ENCODE peak calls at places on chromosomes 12 and 14, in nine cellular contexts. One of them, this sample, is unnamed.
A peak's percentile ranks its signal among the peaks of the same experiment; 100 is the strongest.

GRCh38 chr14:70422538-70422937 is 5.6 kb upstream of the SYNJ2BP start:
- DNase-seq in BJ: no peak
- DNase-seq in CD14-positive monocyte: no peak
- DNase-seq in nephron progenitor cell: no peak
- DNase-seq in sigmoid colon: no peak
- DNase-seq in omental fat pad: no peak
- DNase-seq in PC-3: no peak
- DNase-seq in HFF-Myc: no peak
- DNase-seq in cardiac fibroblast: no peak
- DNase-seq in this sample: no peak

GRCh38 chr12:42669471-42669997 is 80.0 kb upstream of the PRICKLE1 start:
- DNase-seq in BJ: no peak
- DNase-seq in CD14-positive monocyte: no peak
- DNase-seq in nephron progenitor cell: no peak
- DNase-seq in sigmoid colon: no peak
- DNase-seq in omental fat pad: no peak
- DNase-seq in PC-3: no peak
- DNase-seq in HFF-Myc: no peak
- DNase-seq in cardiac fibroblast: peak; percentile 31
- DNase-seq in this sample: no peak

GRCh38 chr12:107515446-107515958 is 170.1 kb upstream of the PWP1 start:
- DNase-seq in BJ: peak; percentile 9
- DNase-seq in CD14-positive monocyte: peak; percentile 80
- DNase-seq in nephron progenitor cell: no peak
- DNase-seq in sigmoid colon: peak; percentile 87
- DNase-seq in omental fat pad: peak; percentile 27
- DNase-seq in PC-3: peak; percentile 98
- DNase-seq in HFF-Myc: peak; percentile 22
- DNase-seq in cardiac fibroblast: peak; percentile 74
- DNase-seq in this sample: no peak

GRCh38 chr14:24694680-24695079 is 60.7 kb upstream of the GZMB start:
- DNase-seq in BJ: no peak
- DNase-seq in CD14-positive monocyte: no peak
- DNase-seq in nephron progenitor cell: no peak
- DNase-seq in sigmoid colon: no peak
- DNase-seq in omental fat pad: no peak
- DNase-seq in PC-3: no peak
- DNase-seq in HFF-Myc: no peak
- DNase-seq in cardiac fibroblast: no peak
- DNase-seq in this sample: no peak

GRCh38 chr14:36915089-36915488 is 253.4 kb downstream of the PAX9 start:
- DNase-seq in BJ: no peak
- DNase-seq in CD14-positive monocyte: no peak
- DNase-seq in nephron progenitor cell: no peak
- DNase-seq in sigmoid colon: no peak
- DNase-seq in omental fat pad: no peak
- DNase-seq in PC-3: peak; percentile 21
- DNase-seq in HFF-Myc: no peak
- DNase-seq in cardiac fibroblast: no peak
- DNase-seq in this sample: no peak

GRCh38 chr14:73223049-73223448 is 14.3 kb upstream of the PAPLN start:
- DNase-seq in BJ: no peak
- DNase-seq in CD14-positive monocyte: no peak
- DNase-seq in nephron progenitor cell: no peak
- DNase-seq in sigmoid colon: no peak
- DNase-seq in omental fat pad: no peak
- DNase-seq in PC-3: no peak
- DNase-seq in HFF-Myc: no peak
- DNase-seq in cardiac fibroblast: peak; percentile 54
- DNase-seq in this sample: no peak

GRCh38 chr12:84361651-84362551 is 550.7 kb downstream of the SLC6A15 start:
- DNase-seq in BJ: no peak
- DNase-seq in CD14-positive monocyte: no peak
- DNase-seq in nephron progenitor cell: no peak
- DNase-seq in sigmoid colon: no peak
- DNase-seq in omental fat pad: no peak
- DNase-seq in PC-3: no peak
- DNase-seq in HFF-Myc: no peak
- DNase-seq in cardiac fibroblast: no peak
- DNase-seq in this sample: no peak

GRCh38 chr12:32181498-32182175 is 75.0 kb downstream of the BICD1 start:
- DNase-seq in BJ: peak; percentile 20
- DNase-seq in CD14-positive monocyte: no peak
- DNase-seq in nephron progenitor cell: no peak
- DNase-seq in sigmoid colon: no peak
- DNase-seq in omental fat pad: no peak
- DNase-seq in PC-3: no peak
- DNase-seq in HFF-Myc: peak; percentile 21
- DNase-seq in cardiac fibroblast: no peak
- DNase-seq in this sample: no peak

GRCh38 chr12:22733756-22734155 is 108.8 kb downstream of the ETNK1 start:
- DNase-seq in BJ: no peak
- DNase-seq in CD14-positive monocyte: no peak
- DNase-seq in nephron progenitor cell: no peak
- DNase-seq in sigmoid colon: no peak
- DNase-seq in omental fat pad: no peak
- DNase-seq in PC-3: no peak
- DNase-seq in HFF-Myc: no peak
- DNase-seq in cardiac fibroblast: no peak
- DNase-seq in this sample: no peak

GRCh38 chr12:4214912-4215861 is 58.4 kb upstream of the CCND2 start:
- DNase-seq in BJ: no peak
- DNase-seq in CD14-positive monocyte: peak; percentile 96
- DNase-seq in nephron progenitor cell: no peak
- DNase-seq in sigmoid colon: peak; percentile 78
- DNase-seq in omental fat pad: no peak
- DNase-seq in PC-3: no peak
- DNase-seq in HFF-Myc: no peak
- DNase-seq in cardiac fibroblast: peak; percentile 10
- DNase-seq in this sample: peak; percentile 70

GRCh38 chr14:66425402-66425801 is 60.8 kb upstream of the CCDC196 start:
- DNase-seq in BJ: no peak
- DNase-seq in CD14-positive monocyte: no peak
- DNase-seq in nephron progenitor cell: no peak
- DNase-seq in sigmoid colon: no peak
- DNase-seq in omental fat pad: no peak
- DNase-seq in PC-3: no peak
- DNase-seq in HFF-Myc: no peak
- DNase-seq in cardiac fibroblast: no peak
- DNase-seq in this sample: no peak

GRCh38 chr12:42129595-42130204 is 15.0 kb downstream of the GXYLT1 start:
- DNase-seq in BJ: no peak
- DNase-seq in CD14-positive monocyte: no peak
- DNase-seq in nephron progenitor cell: peak; percentile 28
- DNase-seq in sigmoid colon: no peak
- DNase-seq in omental fat pad: no peak
- DNase-seq in PC-3: peak; percentile 80
- DNase-seq in HFF-Myc: peak; percentile 56
- DNase-seq in cardiac fibroblast: peak; percentile 80
- DNase-seq in this sample: no peak

GRCh38 chr14:59333668-59334067 is 131.5 kb downstream of the GPR135 start:
- DNase-seq in BJ: peak; percentile 97
- DNase-seq in CD14-positive monocyte: no peak
- DNase-seq in nephron progenitor cell: no peak
- DNase-seq in sigmoid colon: peak; percentile 78
- DNase-seq in omental fat pad: no peak
- DNase-seq in PC-3: no peak
- DNase-seq in HFF-Myc: peak; percentile 27
- DNase-seq in cardiac fibroblast: peak; percentile 98
- DNase-seq in this sample: no peak

GRCh38 chr12:26711569-26711968 is 121.4 kb downstream of the ITPR2 start:
- DNase-seq in BJ: no peak
- DNase-seq in CD14-positive monocyte: no peak
- DNase-seq in nephron progenitor cell: no peak
- DNase-seq in sigmoid colon: no peak
- DNase-seq in omental fat pad: no peak
- DNase-seq in PC-3: no peak
- DNase-seq in HFF-Myc: no peak
- DNase-seq in cardiac fibroblast: no peak
- DNase-seq in this sample: no peak

GRCh38 chr12:83505586-83505985 is 818.9 kb downstream of the TMTC2 start:
- DNase-seq in BJ: no peak
- DNase-seq in CD14-positive monocyte: no peak
- DNase-seq in nephron progenitor cell: no peak
- DNase-seq in sigmoid colon: no peak
- DNase-seq in omental fat pad: no peak
- DNase-seq in PC-3: no peak
- DNase-seq in HFF-Myc: no peak
- DNase-seq in cardiac fibroblast: no peak
- DNase-seq in this sample: no peak

GRCh38 chr14:80713076-80713850 is 228.3 kb downstream of the CEP128 start:
- DNase-seq in BJ: no peak
- DNase-seq in CD14-positive monocyte: no peak
- DNase-seq in nephron progenitor cell: no peak
- DNase-seq in sigmoid colon: no peak
- DNase-seq in omental fat pad: no peak
- DNase-seq in PC-3: no peak
- DNase-seq in HFF-Myc: no peak
- DNase-seq in cardiac fibroblast: no peak
- DNase-seq in this sample: no peak

GRCh38 chr14:56949828-56950227 is 139.5 kb upstream of the OTX2 start:
- DNase-seq in BJ: no peak
- DNase-seq in CD14-positive monocyte: no peak
- DNase-seq in nephron progenitor cell: no peak
- DNase-seq in sigmoid colon: no peak
- DNase-seq in omental fat pad: no peak
- DNase-seq in PC-3: no peak
- DNase-seq in HFF-Myc: no peak
- DNase-seq in cardiac fibroblast: peak; percentile 2
- DNase-seq in this sample: no peak

GRCh38 chr12:51028126-51028810 is 2.1 kb upstream of the SLC11A2 start:
- DNase-seq in BJ: no peak
- DNase-seq in CD14-positive monocyte: peak; percentile 61
- DNase-seq in nephron progenitor cell: no peak
- DNase-seq in sigmoid colon: no peak
- DNase-seq in omental fat pad: no peak
- DNase-seq in PC-3: peak; percentile 75
- DNase-seq in HFF-Myc: peak; percentile 38
- DNase-seq in cardiac fibroblast: peak; percentile 59
- DNase-seq in this sample: no peak

GRCh38 chr12:63845726-63846125 is 1.2 kb downstream of the SRGAP1 start:
- DNase-seq in BJ: no peak
- DNase-seq in CD14-positive monocyte: no peak
- DNase-seq in nephron progenitor cell: no peak
- DNase-seq in sigmoid colon: no peak
- DNase-seq in omental fat pad: no peak
- DNase-seq in PC-3: peak; percentile 91
- DNase-seq in HFF-Myc: no peak
- DNase-seq in cardiac fibroblast: peak; percentile 36
- DNase-seq in this sample: no peak

DNA sequence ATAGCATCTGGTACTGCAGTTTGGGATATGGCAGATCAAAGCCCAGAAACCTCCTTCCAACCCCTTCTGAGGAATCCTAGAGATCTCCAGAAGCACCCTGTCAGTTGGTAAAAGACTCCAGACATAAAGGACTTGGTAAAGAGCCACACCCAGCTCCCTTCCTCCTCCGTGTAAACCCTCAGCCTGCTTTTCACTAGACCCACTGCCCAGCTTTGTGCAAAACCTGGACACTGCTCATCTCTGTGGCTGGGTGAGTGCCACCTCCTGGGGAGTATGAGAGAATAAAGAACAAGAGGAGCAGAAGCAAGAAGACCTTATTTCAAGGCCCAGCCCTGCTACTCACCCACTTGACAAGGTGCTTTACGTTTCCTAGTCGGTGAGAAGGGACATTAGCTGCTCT is 33.0 kb downstream of the ANO2 start:
- DNase-seq in BJ: no peak
- DNase-seq in CD14-positive monocyte: no peak
- DNase-seq in nephron progenitor cell: no peak
- DNase-seq in sigmoid colon: no peak
- DNase-seq in omental fat pad: no peak
- DNase-seq in PC-3: no peak
- DNase-seq in HFF-Myc: no peak
- DNase-seq in cardiac fibroblast: no peak
- DNase-seq in this sample: no peak
- TF ChIP-seq CTCF in BJ: no peak
- TF ChIP-seq CTCF in CD14-positive monocyte: no peak
- TF ChIP-seq CTCF in nephron progenitor cell: no peak
- TF ChIP-seq CTCF in sigmoid colon: no peak
- TF ChIP-seq CTCF in omental fat pad: no peak
- TF ChIP-seq CTCF in PC-3: no peak
- TF ChIP-seq CTCF in HFF-Myc: no peak
- TF ChIP-seq CTCF in cardiac fibroblast: no peak
- TF ChIP-seq CTCF in this sample: no peak

DNA sequence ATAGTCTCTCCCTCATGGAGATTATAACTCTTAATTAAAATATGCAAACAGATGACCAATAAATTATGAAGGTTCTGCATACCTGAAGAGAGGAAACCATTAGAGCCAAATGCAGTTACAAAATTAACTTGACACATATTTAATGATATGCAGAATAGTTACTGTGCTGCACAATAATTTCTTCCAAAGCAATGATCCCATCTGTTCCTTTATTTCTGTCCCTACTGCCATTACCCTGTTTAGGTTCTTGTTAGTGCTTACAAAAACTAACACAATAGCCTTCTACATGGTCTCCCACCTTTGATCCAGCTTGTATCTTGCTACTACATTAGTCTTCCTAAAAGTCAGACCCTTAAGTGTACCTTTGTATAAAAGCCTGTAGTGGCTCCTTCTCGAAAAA is 411.1 kb downstream of the APAF1 start:
- DNase-seq in BJ: no peak
- DNase-seq in CD14-positive monocyte: no peak
- DNase-seq in nephron progenitor cell: no peak
- DNase-seq in sigmoid colon: no peak
- DNase-seq in omental fat pad: no peak
- DNase-seq in PC-3: no peak
- DNase-seq in HFF-Myc: no peak
- DNase-seq in cardiac fibroblast: no peak
- DNase-seq in this sample: no peak
- TF ChIP-seq CTCF in BJ: no peak
- TF ChIP-seq CTCF in CD14-positive monocyte: no peak
- TF ChIP-seq CTCF in nephron progenitor cell: no peak
- TF ChIP-seq CTCF in sigmoid colon: no peak
- TF ChIP-seq CTCF in omental fat pad: no peak
- TF ChIP-seq CTCF in PC-3: no peak
- TF ChIP-seq CTCF in HFF-Myc: no peak
- TF ChIP-seq CTCF in cardiac fibroblast: no peak
- TF ChIP-seq CTCF in this sample: no peak

GRCh38 chr12:81330480-81330879 is 252.6 kb downstream of the ACSS3 start:
- DNase-seq in BJ: no peak
- DNase-seq in CD14-positive monocyte: no peak
- DNase-seq in nephron progenitor cell: no peak
- DNase-seq in sigmoid colon: no peak
- DNase-seq in omental fat pad: no peak
- DNase-seq in PC-3: no peak
- DNase-seq in HFF-Myc: no peak
- DNase-seq in cardiac fibroblast: no peak
- DNase-seq in this sample: no peak
- TF ChIP-seq CTCF in BJ: no peak
- TF ChIP-seq CTCF in CD14-positive monocyte: no peak
- TF ChIP-seq CTCF in nephron progenitor cell: no peak
- TF ChIP-seq CTCF in sigmoid colon: no peak
- TF ChIP-seq CTCF in omental fat pad: no peak
- TF ChIP-seq CTCF in PC-3: no peak
- TF ChIP-seq CTCF in HFF-Myc: no peak
- TF ChIP-seq CTCF in cardiac fibroblast: no peak
- TF ChIP-seq CTCF in this sample: no peak

DNA sequence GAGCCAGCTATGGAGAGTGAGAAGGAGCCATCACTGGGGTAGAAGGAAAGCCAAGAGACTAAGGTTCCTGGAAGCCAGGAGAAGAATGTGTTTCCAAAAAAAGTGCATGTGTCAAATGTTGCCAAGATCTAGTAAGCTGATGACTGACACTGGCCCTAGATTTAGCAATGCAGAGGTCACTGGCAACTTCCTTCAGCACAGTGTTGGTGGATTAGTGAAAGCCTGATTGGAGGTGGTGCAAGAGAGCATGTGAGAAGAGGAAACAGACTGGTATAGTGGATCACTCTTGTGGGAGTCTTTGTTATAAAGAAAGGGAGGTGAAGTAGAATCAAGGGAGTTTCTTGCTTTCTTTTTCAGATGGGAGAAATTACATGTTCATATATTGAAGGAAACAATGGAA is 34.1 kb upstream of the CHGA start:
- DNase-seq in BJ: no peak
- DNase-seq in CD14-positive monocyte: no peak
- DNase-seq in nephron progenitor cell: no peak
- DNase-seq in sigmoid colon: no peak
- DNase-seq in omental fat pad: no peak
- DNase-seq in PC-3: no peak
- DNase-seq in HFF-Myc: no peak
- DNase-seq in cardiac fibroblast: no peak
- DNase-seq in this sample: no peak
- TF ChIP-seq CTCF in BJ: no peak
- TF ChIP-seq CTCF in CD14-positive monocyte: no peak
- TF ChIP-seq CTCF in nephron progenitor cell: no peak
- TF ChIP-seq CTCF in sigmoid colon: no peak
- TF ChIP-seq CTCF in omental fat pad: no peak
- TF ChIP-seq CTCF in PC-3: no peak
- TF ChIP-seq CTCF in HFF-Myc: no peak
- TF ChIP-seq CTCF in cardiac fibroblast: no peak
- TF ChIP-seq CTCF in this sample: no peak